ENCODE peak calls at places on chromosomes 7 and 10, in nine cellular contexts. P is NCI-H2029, H is NCI-H2171 treated with DMSO at 0.1 percent for 48 hours, U is nucleus accumbens, N is NCI-H510A, L is NCI-H1048, D is BE2C, A is heart left ventricle, X is PC-9. V is an unnamed sample.
A peak's percentile ranks its signal among the peaks of the same experiment; 100 is the strongest.

GRCh38 chr10:78774614-78774998 is 294.2 kb upstream of the ZMIZ1 start:
- DNase-seq in P (no peak), H (no peak), U (no peak), N (no peak), L (no peak), D (no peak), A (no peak), X (no peak), V (no peak)

GRCh38 chr7:138460176-138460648 is at the start of gene TRIM24:
- DNase-seq in P (no peak), H (peak; percentile 98), U (no peak), N (peak; percentile 93), L (peak; percentile 97), D (peak; percentile 98), A (peak; percentile 98), X (no peak), V (no peak)

GRCh38 chr10:44766601-44767000 is 144.5 kb upstream of the TMEM72 start:
- DNase-seq in P (no peak), H (no peak), U (no peak), N (no peak), L (no peak), D (no peak), A (no peak), X (no peak), V (no peak)

GRCh38 chr7:66267249-66267648 is 62.1 kb downstream of the TPST1 start:
- DNase-seq in P (no peak), H (no peak), U (no peak), N (no peak), L (no peak), D (no peak), A (no peak), X (no peak), V (no peak)

GRCh38 chr10:12419279-12419847 is 70.0 kb downstream of the CAMK1D start:
- DNase-seq in P (no peak), H (no peak), U (no peak), N (no peak), L (no peak), D (no peak), A (peak; percentile 50), X (peak; percentile 18), V (peak; percentile 90)

GRCh38 chr10:49001402-49001801 is 61.8 kb upstream of the LRRC18 start:
- DNase-seq in P (no peak), H (no peak), U (no peak), N (no peak), L (no peak), D (peak; percentile 31), A (no peak), X (no peak), V (peak; percentile 36)

GRCh38 chr10:129605986-129606518 is 139.0 kb downstream of the MGMT start:
- DNase-seq in P (no peak), H (peak; percentile 49), U (no peak), N (no peak), L (peak; percentile 61), D (no peak), A (no peak), X (no peak), V (no peak)

GRCh38 chr7:4776160-4776623 is 769 bp downstream of the AP5Z1 start:
- DNase-seq in P (no peak), H (no peak), U (no peak), N (no peak), L (no peak), D (no peak), A (no peak), X (no peak), V (no peak)

GRCh38 chr7:85289279-85289678 is 102.4 kb upstream of the SEMA3D start:
- DNase-seq in P (no peak), H (no peak), U (no peak), N (no peak), L (no peak), D (no peak), A (no peak), X (no peak), V (no peak)

GRCh38 chr7:110084177-110084807 is 1006.6 kb upstream of the LRRN3 start:
- DNase-seq in P (no peak), H (no peak), U (no peak), N (no peak), L (no peak), D (no peak), A (no peak), X (no peak), V (no peak)

GRCh38 chr7:140175221-140176218 is 1.3 kb downstream of the KDM7A start:
- DNase-seq in P (peak; percentile 98), H (peak; percentile 95), U (peak; percentile 48), N (peak; percentile 92), L (peak; percentile 82), D (peak; percentile 83), A (peak; percentile 95), X (peak; percentile 89), V (peak; percentile 89)

GRCh38 chr7:100547872-100548271 is 8.9 kb downstream of the AGFG2 start:
- DNase-seq in P (peak; percentile 76), H (no peak), U (no peak), N (no peak), L (no peak), D (no peak), A (peak; percentile 44), X (no peak), V (peak; percentile 72)